ENCODE peak calls at places on chromosomes 6 and 20, in four cellular contexts. W is breast epithelium, S is heart left ventricle, N is transverse colon. Y is an unnamed sample.

GRCh38 chr6:89888138-89888514 is 6.1 kb upstream of the GJA10 start:
- DNase-seq in W (no peak), S (no peak), N (no peak), Y (peak)

GRCh38 chr20:46394872-46395470 is 11.4 kb downstream of the ELMO2 start:
- DNase-seq in W (no peak), S (no peak), N (no peak), Y (no peak)

GRCh38 chr20:47295921-47296426 is 60.5 kb downstream of the ZMYND8 start:
- DNase-seq in W (peak), S (no peak), N (no peak), Y (no peak)

GRCh38 chr6:149221774-149222070 is 95.8 kb upstream of the TAB2 start:
- DNase-seq in W (no peak), S (no peak), N (no peak), Y (no peak)

GRCh38 chr6:149863596-149863845 is 638 bp downstream of the LRP11 start:
- DNase-seq in W (no peak), S (no peak), N (no peak), Y (no peak)

GRCh38 chr6:105072799-105073199 is 107.0 kb downstream of the POPDC3 start:
- DNase-seq in W (no peak), S (no peak), N (no peak), Y (no peak)

GRCh38 chr6:11064836-11065235 is 20.7 kb upstream of the ELOVL2 start:
- DNase-seq in W (no peak), S (no peak), N (no peak), Y (no peak)

GRCh38 chr6:150373260-150373701 is 4.5 kb downstream of the IYD start:
- DNase-seq in W (no peak), S (no peak), N (no peak), Y (no peak)

GRCh38 chr20:39269031-39269461 is 306.9 kb downstream of the DHX35 start:
- DNase-seq in W (no peak), S (peak), N (peak), Y (peak)

GRCh38 chr6:109336221-109336955 is 45.9 kb downstream of the CD164 start:
- DNase-seq in W (peak), S (no peak), N (peak), Y (no peak)

GRCh38 chr6:4210619-4211419 is 75.4 kb upstream of the ECI2 start:
- DNase-seq in W (peak), S (peak), N (peak), Y (no peak)

GRCh38 chr6:9250852-9251251 is 815.5 kb upstream of the SLC35B3 start:
- DNase-seq in W (peak), S (no peak), N (peak), Y (no peak)

GRCh38 chr20:56798634-56799033 is 169.5 kb downstream of the TFAP2C start:
- DNase-seq in W (no peak), S (no peak), N (no peak), Y (peak)

GRCh38 chr6:159395614-159396013 is 226.4 kb downstream of the FNDC1 start:
- DNase-seq in W (no peak), S (no peak), N (no peak), Y (no peak)

GRCh38 chr6:39029156-39030011 is 19.2 kb upstream of the GLP1R start:
- DNase-seq in W (no peak), S (no peak), N (peak), Y (no peak)

GRCh38 chr6:140671926-140672325 is 1297.5 kb upstream of the CITED2 start:
- DNase-seq in W (no peak), S (no peak), N (no peak), Y (no peak)

GRCh38 chr20:20638877-20639276 is 73.6 kb downstream of the RALGAPA2 start:
- DNase-seq in W (no peak), S (no peak), N (no peak), Y (no peak)

GRCh38 chr6:151240036-151240685 is 394 bp downstream of the AKAP12 start:
- DNase-seq in W (peak), S (peak), N (peak), Y (peak)

GRCh38 chr6:134911532-134911931 is 38.4 kb downstream of the ALDH8A1 start:
- DNase-seq in W (no peak), S (no peak), N (no peak), Y (no peak)

GRCh38 chr20:41169791-41170351 is 32.5 kb downstream of the PLCG1 start:
- DNase-seq in W (no peak), S (peak), N (peak), Y (peak)

GRCh38 chr6:35634316-35634715 is 54.4 kb downstream of the FKBP5 start:
- DNase-seq in W (no peak), S (peak), N (no peak), Y (no peak)

GRCh38 chr6:328184-328670 is 35.9 kb downstream of the DUSP22 start:
- DNase-seq in W (peak), S (no peak), N (peak), Y (no peak)

GRCh38 chr6:26339612-26340011 is 25.4 kb upstream of the BTN3A2 start:
- DNase-seq in W (no peak), S (no peak), N (no peak), Y (no peak)

GRCh38 chr6:71080793-71081192 is 123.9 kb upstream of the B3GAT2 start:
- DNase-seq in W (no peak), S (no peak), N (no peak), Y (no peak)

GRCh38 chr6:42498473-42499128 is 46.9 kb upstream of the TRERF1 start:
- DNase-seq in W (no peak), S (no peak), N (peak), Y (no peak)

GRCh38 chr20:20459726-20460125 is 91.8 kb downstream of the INSM1 start:
- DNase-seq in W (no peak), S (no peak), N (no peak), Y (no peak)

GRCh38 chr6:26022166-26022510 is 59.5 kb downstream of the TRIM38 start:
- DNase-seq in W (peak), S (peak), N (peak), Y (no peak)

GRCh38 chr20:49620364-49621240 is 52.7 kb upstream of the PTGIS start:
- DNase-seq in W (no peak), S (no peak), N (no peak), Y (no peak)

GRCh38 chr20:3972161-3972560 is 43.2 kb downstream of the RNF24 start:
- DNase-seq in W (no peak), S (no peak), N (no peak), Y (no peak)

GRCh38 chr20:3973705-3974104 is 41.7 kb downstream of the RNF24 start:
- DNase-seq in W (no peak), S (no peak), N (no peak), Y (no peak)

GRCh38 chr20:3966571-3966970 is 48.8 kb downstream of the RNF24 start:
- DNase-seq in W (no peak), S (no peak), N (no peak), Y (no peak)

GRCh38 chr20:3970016-3970415 is 45.3 kb downstream of the RNF24 start:
- DNase-seq in W (no peak), S (no peak), N (peak), Y (no peak)

DNA sequence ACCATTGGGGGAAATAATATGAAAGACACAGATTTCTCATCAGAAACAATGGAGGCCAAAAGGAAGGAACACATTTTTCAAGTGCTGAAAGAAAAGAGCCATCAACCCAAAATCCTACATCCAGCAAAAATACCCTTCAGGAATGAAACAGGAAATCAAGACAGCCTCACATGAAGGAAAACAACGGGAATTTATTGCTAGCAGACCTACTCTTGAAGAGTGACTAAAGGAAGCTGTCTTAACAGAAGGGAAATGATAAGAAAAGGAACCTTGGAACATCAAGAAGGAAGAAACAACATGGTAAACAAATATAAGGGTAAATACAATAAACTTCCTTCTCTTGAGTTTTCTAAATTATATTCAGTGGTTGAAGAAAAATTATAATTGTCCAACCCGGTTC is 44.2 kb downstream of the RNF24 start:
- DNase-seq in W (no peak), S (no peak), N (no peak), Y (no peak)
- H3K27ac ChIP-seq in W (no peak), S (no peak), N (no peak), Y (no peak)

DNA sequence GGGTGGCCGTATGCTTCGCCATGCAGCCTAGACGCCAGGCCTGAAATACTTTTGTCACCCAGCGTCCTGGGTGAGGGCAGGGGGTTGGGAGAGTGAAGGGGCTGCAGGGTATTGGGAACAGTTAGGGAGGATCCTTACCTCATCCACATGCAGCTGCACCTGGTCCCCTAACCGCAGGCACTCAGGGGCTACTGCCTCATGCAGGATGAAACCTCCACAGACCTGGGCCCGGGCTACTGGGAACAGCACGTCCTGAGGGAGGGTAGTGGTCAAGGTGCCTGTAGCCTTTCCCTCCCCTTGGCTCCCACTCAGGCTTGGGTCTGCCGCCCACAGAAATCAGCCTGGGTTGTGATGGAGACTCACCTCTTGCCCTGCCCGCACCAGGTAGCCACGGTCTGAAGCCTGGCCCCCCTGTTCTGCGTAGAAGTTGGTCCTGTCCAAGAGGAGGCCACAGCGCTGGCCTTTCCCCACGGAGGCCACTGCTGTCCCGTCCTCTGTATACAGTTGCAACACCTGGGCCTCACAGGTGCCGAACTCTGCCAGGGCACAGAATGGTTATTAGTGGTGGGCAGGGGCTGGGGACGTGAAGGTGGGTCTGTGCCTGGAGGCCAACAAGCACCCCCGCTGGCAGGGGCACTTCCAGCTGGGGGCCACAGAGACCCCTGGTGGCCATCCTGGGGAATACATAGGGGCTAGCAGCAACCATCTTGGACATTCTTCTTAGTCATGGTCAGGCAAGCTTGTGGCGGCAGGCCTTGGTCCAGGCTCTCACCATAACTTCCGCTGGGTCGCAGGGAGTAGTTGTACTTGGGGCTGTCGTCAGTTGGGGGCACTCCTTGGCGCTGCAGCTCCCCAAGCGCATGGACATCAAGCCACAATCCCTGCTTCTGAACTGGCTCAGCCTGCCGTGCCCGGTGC is 8.6 kb downstream of the AARS2 start:
- DNase-seq in W (no peak), S (no peak), N (no peak), Y (peak)
- TF ChIP-seq POLR2A in W (no peak), S (no peak), N (no peak), Y (no peak)

DNA sequence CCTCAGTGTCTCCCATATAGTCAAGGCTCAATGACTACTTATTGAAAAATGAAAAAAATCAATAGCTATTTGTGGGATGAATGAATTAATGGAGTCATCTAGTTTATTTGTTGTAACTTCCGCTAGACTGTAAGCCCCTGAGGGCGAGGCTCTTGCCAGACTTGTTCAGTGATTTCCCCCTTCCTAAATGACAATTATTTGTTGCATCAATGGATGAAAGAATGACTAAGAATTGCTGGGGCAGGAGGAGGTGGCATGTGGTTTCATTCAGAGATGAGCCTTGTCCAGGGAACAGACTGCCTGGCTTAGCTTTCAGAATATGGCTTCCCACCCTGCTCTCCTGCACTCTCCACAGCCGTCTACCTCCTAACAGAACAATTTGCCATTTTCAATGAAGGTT is 1.1 kb upstream of the PRELID3B start:
- DNase-seq in W (no peak), S (no peak), N (no peak), Y (no peak)
- H3K27ac ChIP-seq in W (peak), S (peak), N (peak), Y (peak)

GRCh38 chr6:33066917-33067521 is 6.4 kb downstream of the HLA-DPA1 start:
- DNase-seq in W (no peak), S (no peak), N (no peak), Y (no peak)
- TF ChIP-seq POLR2A in W (no peak), S (no peak), N (no peak), Y (no peak)

DNA sequence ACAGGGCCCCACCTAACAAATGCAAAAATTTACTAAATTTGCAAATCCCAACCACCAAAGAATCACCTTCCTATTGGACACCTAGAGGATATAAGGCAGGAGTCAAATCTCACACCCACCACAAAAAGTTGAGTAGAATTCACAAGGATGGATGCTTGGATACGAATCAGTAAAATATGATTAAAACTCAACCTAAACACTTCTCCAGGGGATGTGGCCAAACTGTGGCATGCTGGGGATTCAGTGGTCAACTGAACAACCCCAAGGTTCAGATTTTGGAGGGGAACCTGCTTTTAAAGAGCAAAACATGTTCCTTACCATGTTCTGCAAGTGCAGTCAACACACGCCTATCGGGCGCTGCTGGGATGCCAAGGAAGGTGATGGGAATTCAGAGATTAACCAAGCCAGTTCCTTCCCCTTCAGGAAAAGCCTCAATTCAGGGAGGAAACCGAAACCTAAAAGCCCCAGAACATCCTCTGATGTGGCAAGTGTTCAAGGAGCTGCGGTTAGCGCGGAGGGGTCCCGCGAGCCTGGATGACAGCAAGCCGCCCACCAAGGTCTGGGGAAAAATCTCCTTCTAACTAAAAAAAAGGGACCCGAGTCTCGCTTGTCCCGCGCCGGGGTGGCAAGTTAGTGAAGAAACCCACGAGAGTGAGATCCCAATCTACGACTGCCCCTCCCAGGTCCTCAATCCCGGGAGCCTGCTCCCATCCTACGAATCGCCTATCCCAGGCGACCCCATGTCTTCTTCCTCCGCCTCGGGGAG is 893 bp downstream of the SAMHD1 start:
- DNase-seq in W (no peak), S (no peak), N (peak), Y (no peak)
- H3K27ac ChIP-seq in W (peak), S (peak), N (peak), Y (peak)

DNA sequence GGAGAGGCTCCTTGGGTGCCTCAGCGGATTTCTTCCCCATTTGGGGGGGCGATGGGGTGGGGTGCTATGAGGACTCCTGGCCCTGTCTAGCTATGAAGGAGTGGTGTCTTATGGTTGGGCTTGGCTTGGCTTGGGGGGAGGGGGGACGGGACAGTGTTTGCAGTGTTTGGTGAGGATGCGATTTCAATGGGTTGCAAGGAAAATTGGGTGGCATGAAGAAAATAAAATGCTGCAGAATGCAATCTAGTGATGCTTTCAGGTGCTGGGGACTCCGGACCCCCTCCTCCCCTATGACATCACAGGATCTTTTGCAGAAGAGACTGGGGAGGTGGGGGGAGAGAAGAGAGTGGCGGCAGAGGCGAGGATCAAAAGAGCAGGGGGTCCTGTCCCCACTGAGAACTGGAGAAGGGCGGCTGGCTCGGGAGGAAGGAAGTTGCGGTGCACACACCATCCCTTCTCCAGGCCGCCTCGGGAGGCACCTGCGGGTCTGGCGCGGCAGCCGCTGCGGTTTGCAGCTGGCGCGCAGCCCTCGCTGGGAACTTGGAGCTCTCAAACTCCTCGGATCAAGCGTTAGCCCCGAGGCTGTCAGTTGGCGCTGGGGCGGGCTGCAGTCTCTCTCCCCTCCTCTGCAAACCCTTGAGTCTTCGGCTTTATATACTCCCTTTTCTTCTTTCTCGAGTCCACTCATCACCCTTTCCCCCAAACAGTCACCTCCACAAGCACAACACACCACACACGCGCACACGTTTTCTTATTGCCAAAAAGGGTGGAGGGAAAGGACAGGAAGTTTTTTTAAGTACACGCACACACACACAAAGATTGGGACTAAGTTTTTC is 180.8 kb downstream of the TBXT start:
- DNase-seq in W (no peak), S (no peak), N (no peak), Y (no peak)
- TF ChIP-seq POLR2A in W (no peak), S (no peak), N (no peak), Y (no peak)

GRCh38 chr6:32166411-32167061 is 2.1 kb downstream of the EGFL8 start:
- DNase-seq in W (no peak), S (no peak), N (no peak), Y (peak)
- H3K27ac ChIP-seq in W (peak), S (peak), N (no peak), Y (no peak)